ENCODE peak calls at places on chromosomes 3 and 15, in ten cellular contexts. U is IMR-90; D is cardiac fibroblast; R is choroid plexus epithelial cell; A is GM10248; C is CD8-positive, alpha-beta T cell; F is spleen; H is uterus; T is GM23338; E is HL-60. B is an unnamed sample.

GRCh38 chr3:101383156-101383575 is 62.8 kb upstream of the IMPG2 start:
- DNase-seq in F (no peak), T (peak), D (no peak), H (no peak), E (no peak), C (no peak), U (peak), R (peak), A (no peak), B (no peak)

GRCh38 chr15:85482896-85483295 is 102.5 kb downstream of the AKAP13 start:
- DNase-seq in H (peak), E (no peak), R (peak), U (peak), F (no peak), C (no peak), T (no peak), A (no peak), D (peak), B (no peak)

GRCh38 chr3:13537926-13538325 is 11.0 kb upstream of the FBLN2 start:
- DNase-seq in C (no peak), F (no peak), U (peak), T (no peak), R (peak), H (no peak), D (peak), E (no peak), A (no peak), B (no peak)

GRCh38 chr15:66611257-66612053 is 45.7 kb upstream of the LCTL start:
- DNase-seq in E (no peak), T (peak), R (no peak), H (no peak), A (no peak), D (no peak), F (peak), C (no peak), U (no peak), B (no peak)

GRCh38 chr15:98648654-98649537 is 557 bp downstream of the IGF1R start:
- DNase-seq in C (no peak), D (peak), F (peak), H (peak), E (no peak), A (peak), R (peak), T (peak), U (peak), B (no peak)

GRCh38 chr15:62658498-62658897 is 384.0 kb upstream of the TPM1 start:
- DNase-seq in F (no peak), T (no peak), U (no peak), C (no peak), H (no peak), R (peak), D (peak), E (peak), A (peak), B (no peak)

GRCh38 chr3:182438398-182438797 is 354.9 kb upstream of the ATP11B start:
- DNase-seq in C (no peak), D (no peak), T (no peak), R (no peak), U (no peak), E (no peak), A (no peak), F (no peak), H (no peak), B (no peak)

GRCh38 chr15:43922021-43922420 is 95.2 kb downstream of the WDR76 start:
- DNase-seq in U (peak), C (no peak), R (no peak), F (peak), D (no peak), E (no peak), T (no peak), A (no peak), H (no peak), B (no peak)

GRCh38 chr3:186669378-186670084 is 3.7 kb downstream of the HRG start:
- DNase-seq in C (no peak), A (no peak), D (peak), H (no peak), F (no peak), U (no peak), T (no peak), E (peak), R (no peak), B (no peak)

GRCh38 chr3:102038477-102039142 is 189.3 kb downstream of the NFKBIZ start:
- DNase-seq in C (no peak), E (no peak), F (no peak), A (peak), D (no peak), H (no peak), U (no peak), T (no peak), R (no peak), B (no peak)

GRCh38 chr3:46206284-46206683 is 1.8 kb downstream of the CCR1 start:
- DNase-seq in R (no peak), D (no peak), C (no peak), F (no peak), A (no peak), U (no peak), H (no peak), T (no peak), E (no peak), B (no peak)

GRCh38 chr3:67517781-67518180 is 136.6 kb downstream of the SUCLG2 start:
- DNase-seq in T (no peak), F (no peak), C (no peak), U (no peak), H (no peak), R (no peak), D (no peak), E (no peak), A (no peak), B (no peak)

GRCh38 chr3:52193059-52193458 is 4.9 kb upstream of the ALAS1 start:
- DNase-seq in R (peak), T (no peak), E (no peak), A (no peak), F (no peak), C (no peak), H (peak), D (peak), U (peak), B (no peak)

GRCh38 chr15:57086857-57087427 is 168.5 kb downstream of the TCF12 start:
- DNase-seq in F (no peak), U (no peak), A (no peak), H (no peak), D (no peak), R (no peak), C (no peak), E (no peak), T (no peak), B (no peak)

GRCh38 chr15:90266061-90266431 is 574 bp downstream of the NGRN start:
- DNase-seq in A (no peak), T (peak), E (no peak), H (no peak), R (peak), F (peak), D (peak), U (peak), C (no peak), B (no peak)

GRCh38 chr3:148790841-148791240 is 36.8 kb upstream of the CPB1 start:
- DNase-seq in T (no peak), A (no peak), D (peak), C (no peak), F (no peak), E (no peak), H (no peak), R (peak), U (no peak), B (no peak)

GRCh38 chr15:74209560-74209958 is 7.0 kb upstream of the STRA6 start:
- DNase-seq in E (no peak), D (no peak), F (no peak), A (no peak), T (no peak), H (no peak), U (no peak), C (no peak), R (no peak), B (no peak)

GRCh38 chr3:10669490-10670048 is 146.5 kb upstream of the SLC6A11 start:
- DNase-seq in A (no peak), D (no peak), T (no peak), R (no peak), F (no peak), C (no peak), E (no peak), H (no peak), U (no peak), B (no peak)

GRCh38 chr3:193510154-193510553 is 44.5 kb downstream of the ATP13A4 start:
- DNase-seq in R (no peak), U (no peak), E (no peak), C (no peak), H (no peak), D (no peak), A (no peak), T (no peak), F (no peak), B (no peak)

GRCh38 chr3:59839283-59839682 is 789.5 kb upstream of the CFAP20DC start:
- DNase-seq in C (no peak), U (peak), T (no peak), H (no peak), A (no peak), F (no peak), D (peak), E (no peak), R (peak), B (no peak)

GRCh38 chr3:70824078-70824477 is 511.6 kb upstream of the MDFIC2 start:
- DNase-seq in C (no peak), A (no peak), U (peak), R (peak), H (no peak), F (no peak), E (no peak), D (peak), T (no peak), B (no peak)

GRCh38 chr15:78004919-78005634 is 72.4 kb downstream of the TBC1D2B start:
- DNase-seq in C (no peak), U (peak), A (no peak), E (no peak), D (peak), R (peak), H (peak), T (no peak), F (no peak), B (no peak)

GRCh38 chr3:71245971-71246860 is 337.3 kb downstream of the FOXP1 start:
- DNase-seq in R (no peak), U (no peak), T (no peak), A (no peak), C (no peak), H (no peak), D (no peak), E (no peak), F (no peak), B (no peak)

GRCh38 chr15:80945605-80946004 is 44.0 kb downstream of the MESD start:
- DNase-seq in D (no peak), A (no peak), U (no peak), E (no peak), F (no peak), H (no peak), R (peak), T (no peak), C (no peak), B (no peak)

GRCh38 chr3:112027839-112028238 is 6.7 kb upstream of the TMPRSS7 start:
- DNase-seq in T (no peak), A (no peak), F (no peak), U (no peak), R (no peak), D (no peak), C (no peak), H (no peak), E (no peak), B (no peak)

GRCh38 chr3:107662109-107662477 is 139.3 kb downstream of the BBX start:
- DNase-seq in D (peak), E (no peak), C (no peak), U (peak), H (peak), F (no peak), A (no peak), T (no peak), R (peak), B (no peak)

GRCh38 chr3:182936239-182936946 is 43.9 kb downstream of the DCUN1D1 start:
- DNase-seq in E (no peak), D (no peak), A (no peak), U (no peak), C (no peak), H (no peak), T (no peak), F (no peak), R (no peak), B (no peak)

GRCh38 chr15:70342554-70343548 is 245.1 kb upstream of the TLE3 start:
- DNase-seq in U (no peak), A (no peak), T (no peak), C (no peak), R (no peak), F (no peak), H (no peak), E (no peak), D (no peak), B (no peak)

GRCh38 chr3:195312714-195313113 is 41.8 kb upstream of the XXYLT1 start:
- DNase-seq in H (no peak), D (no peak), R (no peak), F (no peak), C (no peak), U (no peak), A (no peak), E (no peak), T (no peak), B (no peak)

GRCh38 chr3:52004158-52004787 is 8.6 kb upstream of the RPL29 start:
- DNase-seq in A (no peak), H (no peak), R (peak), F (no peak), D (peak), C (no peak), E (no peak), T (peak), U (peak), B (no peak)

GRCh38 chr15:71366522-71366921 is 251.3 kb downstream of the THSD4 start:
- DNase-seq in T (no peak), F (no peak), E (no peak), A (no peak), D (no peak), R (no peak), C (no peak), H (no peak), U (no peak), B (no peak)

GRCh38 chr3:115806501-115806900 is 183.2 kb downstream of the GAP43 start:
- DNase-seq in H (no peak), D (peak), E (no peak), U (peak), T (no peak), R (peak), F (no peak), C (no peak), A (no peak), B (no peak)

GRCh38 chr3:24999357-24999756 is 428.7 kb upstream of the RARB start:
- DNase-seq in F (no peak), A (no peak), H (no peak), D (no peak), T (no peak), E (no peak), R (no peak), U (no peak), C (no peak), B (no peak)

GRCh38 chr15:51931638-51932037 is 39.9 kb downstream of the LEO1 start:
- DNase-seq in U (peak), A (no peak), D (peak), E (no peak), T (no peak), H (no peak), C (no peak), R (peak), F (no peak), B (no peak)

GRCh38 chr3:107328074-107328473 is 49.2 kb upstream of the CCDC54 start:
- DNase-seq in D (no peak), R (no peak), F (no peak), A (no peak), H (no peak), T (no peak), E (no peak), C (no peak), U (no peak), B (no peak)

GRCh38 chr15:70852501-70853269 is 1.3 kb downstream of the LARP6 start:
- DNase-seq in D (peak), E (no peak), C (no peak), F (no peak), A (no peak), H (no peak), U (peak), R (peak), T (no peak), B (no peak)

GRCh38 chr3:81650187-81650586 is 111.3 kb downstream of the GBE1 start:
- DNase-seq in C (no peak), E (no peak), T (no peak), D (no peak), U (no peak), H (no peak), A (no peak), R (no peak), F (no peak), B (no peak)

GRCh38 chr15:94229591-94230365 is 1.6 kb upstream of the MCTP2 start:
- DNase-seq in E (no peak), R (no peak), F (no peak), C (no peak), D (no peak), A (peak), U (no peak), H (no peak), T (no peak), B (no peak)

GRCh38 chr3:84136425-84136824 is 822.4 kb upstream of the CADM2 start:
- DNase-seq in E (no peak), H (no peak), A (no peak), C (no peak), U (no peak), D (no peak), R (peak), F (no peak), T (peak), B (no peak)
- TF ChIP-seq CTCF in E (no peak), H (no peak), A (no peak), C (no peak), U (no peak), D (no peak), R (no peak), F (no peak), T (peak), B (peak)

GRCh38 chr3:133928136-133928893 is 32.6 kb upstream of the RAB6B start:
- DNase-seq in A (peak), H (no peak), U (no peak), R (no peak), E (no peak), C (no peak), D (no peak), F (no peak), T (no peak), B (no peak)

GRCh38 chr3:133926736-133927542 is 31.3 kb upstream of the RAB6B start:
- DNase-seq in A (peak), E (no peak), T (peak), F (no peak), H (no peak), D (no peak), C (no peak), U (no peak), R (no peak), B (no peak)

GRCh38 chr3:133928903-133929607 is 33.4 kb upstream of the RAB6B start:
- DNase-seq in E (no peak), F (no peak), A (no peak), C (no peak), U (no peak), H (no peak), R (no peak), D (no peak), T (no peak), B (no peak)

GRCh38 chr3:133925960-133926735 is 30.5 kb upstream of the RAB6B start:
- DNase-seq in D (no peak), T (peak), U (no peak), H (no peak), C (no peak), F (no peak), R (no peak), A (peak), E (no peak), B (no peak)

GRCh38 chr3:133927543-133928066 is 31.9 kb upstream of the RAB6B start:
- DNase-seq in U (no peak), F (peak), E (no peak), H (no peak), A (peak), C (peak), R (no peak), D (peak), T (peak), B (no peak)
- TF ChIP-seq CTCF in U (peak), F (peak), E (peak), H (peak), A (peak), C (peak), R (peak), D (peak), T (peak), B (peak)

GRCh38 chr3:40923130-40923529 is 276.2 kb upstream of the CTNNB1 start:
- DNase-seq in H (no peak), D (no peak), U (no peak), C (no peak), R (no peak), T (no peak), A (no peak), F (no peak), E (no peak), B (no peak)

GRCh38 chr3:40925228-40925627 is 274.1 kb upstream of the CTNNB1 start:
- DNase-seq in R (no peak), U (no peak), T (peak), E (no peak), A (no peak), D (no peak), H (no peak), C (no peak), F (no peak), B (no peak)

GRCh38 chr3:40920041-40920440 is 279.3 kb upstream of the CTNNB1 start:
- DNase-seq in C (no peak), T (peak), F (no peak), E (no peak), H (no peak), U (no peak), D (peak), A (no peak), R (peak), B (no peak)

GRCh38 chr3:40924559-40925058 is 274.7 kb upstream of the CTNNB1 start:
- DNase-seq in C (no peak), H (no peak), R (no peak), T (no peak), A (no peak), U (no peak), D (no peak), F (no peak), E (no peak), B (no peak)

GRCh38 chr3:40921251-40921650 is 278.1 kb upstream of the CTNNB1 start:
- DNase-seq in H (no peak), D (no peak), A (no peak), T (no peak), R (no peak), F (no peak), U (no peak), E (no peak), C (no peak), B (no peak)
- TF ChIP-seq CTCF in H (no peak), D (no peak), A (no peak), T (no peak), R (peak), F (no peak), U (no peak), E (no peak), C (no peak), B (peak)

DNA sequence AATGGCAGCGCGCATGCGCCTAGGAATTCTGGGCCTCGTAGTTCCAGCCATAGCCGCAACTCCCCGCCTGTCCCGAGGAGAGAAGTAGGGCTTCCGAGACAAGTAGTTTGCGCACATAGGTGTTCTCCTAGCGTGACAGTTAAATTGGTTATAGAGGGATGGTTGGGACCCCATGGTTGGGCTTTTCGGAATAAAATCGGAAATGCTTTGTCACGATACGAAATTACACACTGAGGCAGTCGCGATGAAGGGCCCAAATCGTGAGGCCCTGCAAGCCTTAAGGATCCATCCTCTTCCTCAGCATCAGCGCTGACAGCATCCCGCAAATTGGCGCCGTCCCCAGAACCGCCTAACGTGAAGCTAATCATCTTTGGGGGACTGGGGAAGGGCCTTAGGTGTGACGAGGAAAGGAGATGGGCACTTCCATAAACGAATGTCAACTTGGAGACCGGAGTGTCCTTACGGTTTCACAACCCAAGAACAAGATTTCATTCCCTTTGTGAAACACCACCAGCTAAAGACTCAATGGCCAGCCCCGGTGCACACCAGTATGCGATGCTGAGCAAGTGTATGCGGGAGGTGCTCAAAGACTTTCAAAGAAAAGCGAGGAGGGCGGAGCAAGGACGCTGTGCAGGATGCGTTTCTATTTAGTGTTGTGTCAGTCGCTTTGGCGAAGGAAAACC is 612 bp upstream of the TTBK2 start:
- DNase-seq in A (peak), D (peak), F (peak), C (no peak), E (peak), T (peak), U (peak), H (peak), R (peak), B (no peak)
- TF ChIP-seq CTCF in A (no peak), D (no peak), F (no peak), C (no peak), E (no peak), T (no peak), U (no peak), H (peak), R (no peak), B (no peak)

GRCh38 chr3:36221975-36222374 is 158.3 kb upstream of the STAC start:
- DNase-seq in H (no peak), T (no peak), F (no peak), A (no peak), D (no peak), C (no peak), R (no peak), E (no peak), U (no peak), B (no peak)
- TF ChIP-seq CTCF in H (no peak), T (no peak), F (no peak), A (no peak), D (no peak), C (no peak), R (no peak), E (no peak), U (no peak), B (no peak)